ENCODE peak calls at places on chromosomes 7 and 10, in seven cellular contexts. U, I, C, X, Y, L and J are unnamed samples.

GRCh38 chr10:78829570-78829969 is 239.2 kb upstream of the ZMIZ1 start:
- ATAC-seq in U (no peak), I (no peak), C (no peak), X (no peak), Y (no peak), L (no peak), J (no peak)

GRCh38 chr10:82942572-82943091 is 1067.6 kb downstream of the NRG3 start:
- ATAC-seq in U (peak), I (peak), C (peak), X (no peak), Y (no peak), L (peak), J (no peak)

GRCh38 chr10:121310151-121310711 is 288.0 kb downstream of the FGFR2 start:
- ATAC-seq in U (peak), I (no peak), C (no peak), X (no peak), Y (no peak), L (no peak), J (no peak)

GRCh38 chr7:77351539-77352004 is 64.6 kb downstream of the GSAP start:
- ATAC-seq in U (peak), I (peak), C (no peak), X (peak), Y (peak), L (peak), J (peak)

GRCh38 chr10:26857991-26858706 is 2.6 kb downstream of the ABI1 start:
- ATAC-seq in U (peak), I (no peak), C (peak), X (no peak), Y (no peak), L (no peak), J (no peak)

GRCh38 chr10:42638821-42639270 is 476 bp upstream of the ZNF33B start:
- ATAC-seq in U (no peak), I (no peak), C (no peak), X (peak), Y (no peak), L (no peak), J (no peak)

GRCh38 chr10:11195017-11195586 is 177.4 kb downstream of the CELF2 start:
- ATAC-seq in U (peak), I (no peak), C (no peak), X (no peak), Y (no peak), L (no peak), J (no peak)

GRCh38 chr7:85471740-85472139 is 284.9 kb upstream of the SEMA3D start:
- ATAC-seq in U (peak), I (no peak), C (no peak), X (no peak), Y (no peak), L (no peak), J (peak)

GRCh38 chr7:47610506-47611044 is 28.7 kb upstream of the TNS3 start:
- ATAC-seq in U (no peak), I (peak), C (peak), X (no peak), Y (no peak), L (peak), J (no peak)

GRCh38 chr10:124647421-124648130 is 96.6 kb downstream of the FAM53B start:
- ATAC-seq in U (peak), I (peak), C (peak), X (peak), Y (peak), L (peak), J (peak)

GRCh38 chr10:76866841-76867586 is 770.6 kb downstream of the KCNMA1 start:
- ATAC-seq in U (no peak), I (no peak), C (no peak), X (no peak), Y (no peak), L (no peak), J (no peak)

GRCh38 chr7:108263364-108263951 is 133.3 kb upstream of the LAMB4 start:
- ATAC-seq in U (no peak), I (peak), C (peak), X (no peak), Y (no peak), L (no peak), J (no peak)

GRCh38 chr7:155252388-155252957 is 45.2 kb upstream of the INSIG1 start:
- ATAC-seq in U (no peak), I (no peak), C (no peak), X (no peak), Y (no peak), L (peak), J (no peak)

GRCh38 chr7:55266243-55266642 is 98.9 kb upstream of the LANCL2 start:
- ATAC-seq in U (no peak), I (no peak), C (no peak), X (no peak), Y (no peak), L (no peak), J (no peak)

GRCh38 chr10:87038286-87038717 is 18.2 kb downstream of the FAM25A start:
- ATAC-seq in U (no peak), I (no peak), C (peak), X (no peak), Y (no peak), L (no peak), J (no peak)